ENCODE peak calls at places on chromosomes 7 and 10, in five cellular contexts. One of them, this sample, is unnamed.
A peak's percentile ranks its signal among the peaks of the same experiment; 100 is the strongest.

GRCh38 chr7:4712371-4713182 is 30.5 kb downstream of the FOXK1 start:
- DNase-seq in EL: peak; percentile 63
- DNase-seq in activated naive CD8-positive, alpha-beta T cell treated with anti-CD3 and anti-CD28 coated beads, Interleukin-2, amount 50 U/mL, for 24 hours: no peak
- DNase-seq in GF-D8: no peak
- DNase-seq in activated T-cell treated with anti-CD3 and anti-CD28 coated beads for 1 hour: no peak
- DNase-seq in this sample: peak; percentile 63

GRCh38 chr7:148335790-148336189 is 254.8 kb upstream of the C7orf33 start:
- DNase-seq in EL: no peak
- DNase-seq in activated naive CD8-positive, alpha-beta T cell treated with anti-CD3 and anti-CD28 coated beads, Interleukin-2, amount 50 U/mL, for 24 hours: no peak
- DNase-seq in GF-D8: no peak
- DNase-seq in activated T-cell treated with anti-CD3 and anti-CD28 coated beads for 1 hour: no peak
- DNase-seq in this sample: no peak

GRCh38 chr7:29019275-29019820 is 61.2 kb upstream of the TRIL start:
- DNase-seq in EL: peak; percentile 6
- DNase-seq in activated naive CD8-positive, alpha-beta T cell treated with anti-CD3 and anti-CD28 coated beads, Interleukin-2, amount 50 U/mL, for 24 hours: no peak
- DNase-seq in GF-D8: no peak
- DNase-seq in activated T-cell treated with anti-CD3 and anti-CD28 coated beads for 1 hour: no peak
- DNase-seq in this sample: no peak

GRCh38 chr10:116398224-116398623 is 29.4 kb upstream of the PNLIPRP3 start:
- DNase-seq in EL: no peak
- DNase-seq in activated naive CD8-positive, alpha-beta T cell treated with anti-CD3 and anti-CD28 coated beads, Interleukin-2, amount 50 U/mL, for 24 hours: no peak
- DNase-seq in GF-D8: no peak
- DNase-seq in activated T-cell treated with anti-CD3 and anti-CD28 coated beads for 1 hour: no peak
- DNase-seq in this sample: no peak

GRCh38 chr7:23966941-23967340 is 256.9 kb downstream of the STK31 start:
- DNase-seq in EL: peak; percentile 54
- DNase-seq in activated naive CD8-positive, alpha-beta T cell treated with anti-CD3 and anti-CD28 coated beads, Interleukin-2, amount 50 U/mL, for 24 hours: no peak
- DNase-seq in GF-D8: no peak
- DNase-seq in activated T-cell treated with anti-CD3 and anti-CD28 coated beads for 1 hour: no peak
- DNase-seq in this sample: no peak

GRCh38 chr7:150801242-150801945 is 825 bp downstream of the TMEM176A start:
- DNase-seq in EL: no peak
- DNase-seq in activated naive CD8-positive, alpha-beta T cell treated with anti-CD3 and anti-CD28 coated beads, Interleukin-2, amount 50 U/mL, for 24 hours: no peak
- DNase-seq in GF-D8: no peak
- DNase-seq in activated T-cell treated with anti-CD3 and anti-CD28 coated beads for 1 hour: no peak
- DNase-seq in this sample: no peak

GRCh38 chr7:139328375-139328774 is 12.8 kb upstream of the FMC1 start:
- DNase-seq in EL: peak; percentile 81
- DNase-seq in activated naive CD8-positive, alpha-beta T cell treated with anti-CD3 and anti-CD28 coated beads, Interleukin-2, amount 50 U/mL, for 24 hours: no peak
- DNase-seq in GF-D8: no peak
- DNase-seq in activated T-cell treated with anti-CD3 and anti-CD28 coated beads for 1 hour: no peak
- DNase-seq in this sample: peak; percentile 59

GRCh38 chr10:500876-501275 is 188.6 kb downstream of the DIP2C start:
- DNase-seq in EL: no peak
- DNase-seq in activated naive CD8-positive, alpha-beta T cell treated with anti-CD3 and anti-CD28 coated beads, Interleukin-2, amount 50 U/mL, for 24 hours: no peak
- DNase-seq in GF-D8: no peak
- DNase-seq in activated T-cell treated with anti-CD3 and anti-CD28 coated beads for 1 hour: no peak
- DNase-seq in this sample: no peak

GRCh38 chr7:130489140-130489967 is 2.5 kb upstream of the MEST start:
- DNase-seq in EL: peak; percentile 90
- DNase-seq in activated naive CD8-positive, alpha-beta T cell treated with anti-CD3 and anti-CD28 coated beads, Interleukin-2, amount 50 U/mL, for 24 hours: no peak
- DNase-seq in GF-D8: no peak
- DNase-seq in activated T-cell treated with anti-CD3 and anti-CD28 coated beads for 1 hour: no peak
- DNase-seq in this sample: peak; percentile 97

This sample was measured in brain microvascular endothelial cell.